ENCODE peak calls at places on chromosomes 2 and 18, in ten cellular contexts. G is WERI-Rb-1, Y is IMR-90, P is kidney epithelial cell, W is GM06990, D is colonic mucosa, K is OCI-LY7, C is AG09309, M is AG10803, N is SK-N-SH. T is an unnamed sample.

GRCh38 chr2:105294844-105295481 is 34.6 kb downstream of the TGFBRAP1 start:
- DNase-seq in Y (peak; percentile 68), G (peak; percentile 70), C (peak; percentile 44), K (peak; percentile 39), W (peak; percentile 31), N (peak; percentile 82), D (peak; percentile 36), M (peak; percentile 75), P (no peak), T (peak; percentile 74)

GRCh38 chr2:240646900-240647502 is 21.7 kb downstream of the GPR35 start:
- DNase-seq in W (no peak), G (no peak), M (no peak), P (no peak), K (no peak), C (no peak), Y (no peak), D (no peak), N (peak; percentile 20), T (no peak)

GRCh38 chr2:190841707-190842505 is 38.7 kb upstream of the GLS start:
- DNase-seq in N (no peak), M (peak; percentile 71), W (no peak), Y (peak; percentile 69), P (no peak), K (no peak), D (no peak), G (no peak), C (no peak), T (peak; percentile 41)

GRCh38 chr18:24465491-24465890 is 5.1 kb downstream of the HRH4 start:
- DNase-seq in G (no peak), Y (no peak), D (no peak), M (no peak), K (no peak), N (no peak), P (no peak), W (no peak), C (no peak), T (no peak)

GRCh38 chr18:37669991-37670534 is 104.5 kb upstream of the CELF4 start:
- DNase-seq in C (no peak), Y (no peak), N (no peak), G (no peak), P (no peak), W (no peak), D (no peak), K (no peak), M (no peak), T (no peak)

GRCh38 chr2:63104482-63104881 is 53.9 kb downstream of the OTX1 start:
- DNase-seq in W (no peak), M (no peak), P (no peak), K (no peak), Y (no peak), D (no peak), G (no peak), N (no peak), C (no peak), T (no peak)

GRCh38 chr2:47039502-47039870 is 115.6 kb downstream of the STPG4 start:
- DNase-seq in K (no peak), Y (no peak), M (no peak), N (no peak), D (no peak), G (no peak), P (no peak), W (no peak), C (no peak), T (no peak)

GRCh38 chr2:219251656-219252055 is 1.4 kb upstream of the TUBA4B start:
- DNase-seq in K (no peak), Y (no peak), D (no peak), N (no peak), C (no peak), M (peak; percentile 55), P (no peak), G (no peak), W (no peak), T (no peak)

DNA sequence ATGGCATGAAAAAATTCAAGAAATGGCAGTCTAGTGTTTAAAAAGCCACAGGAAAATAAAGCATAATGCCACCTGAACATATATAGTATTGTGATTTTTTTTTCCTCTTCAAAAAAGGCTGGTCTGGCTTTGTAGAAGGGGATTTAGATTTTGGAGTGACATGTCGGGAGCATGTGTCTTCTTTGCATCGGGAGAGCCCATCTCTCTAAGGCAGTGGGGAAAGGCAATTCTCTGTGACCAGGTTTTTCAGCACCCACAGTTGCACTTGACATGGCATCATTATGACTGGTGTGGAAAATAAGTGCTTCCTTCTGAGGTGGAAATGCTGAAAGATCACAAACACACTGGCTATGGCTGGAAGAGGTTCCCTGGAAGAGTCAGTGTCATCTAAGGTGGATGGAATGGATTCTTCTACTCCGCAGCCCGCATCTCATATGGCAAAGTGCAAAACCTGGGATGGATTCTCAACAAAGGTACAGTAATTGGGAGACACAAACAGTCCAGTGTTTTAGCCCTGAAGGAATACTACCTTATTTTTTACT is 172.5 kb downstream of the AGAP1 start:
- DNase-seq in G (peak; percentile 73), N (peak; percentile 69), C (peak; percentile 61), K (no peak), Y (peak; percentile 90), D (peak; percentile 70), W (no peak), M (peak; percentile 90), P (no peak), T (peak; percentile 90)
- H3K4me3 ChIP-seq in G (peak overlapping the region; percentile 58), N (peak overlapping the region; percentile 45), C (no peak overlapping the region), K (no peak overlapping the region), Y (peak overlapping the region; percentile 24), D (no peak overlapping the region), W (no peak overlapping the region), M (peak overlapping the region; percentile 23), P (peak overlapping the region; percentile 3), T (peak overlapping the region; percentile 9)

GRCh38 chr2:180058993-180059392 is 51.9 kb upstream of the CWC22 start:
- DNase-seq in K (no peak), M (no peak), W (no peak), P (no peak), Y (no peak), N (no peak), G (no peak), D (no peak), C (no peak), T (no peak)

GRCh38 chr2:180057706-180058412 is 50.8 kb upstream of the CWC22 start:
- DNase-seq in G (no peak), W (no peak), D (no peak), M (no peak), P (no peak), Y (no peak), N (no peak), C (no peak), K (no peak), T (no peak)

GRCh38 chr2:180062178-180062577 is 55.1 kb upstream of the CWC22 start:
- DNase-seq in C (no peak), K (no peak), Y (no peak), N (no peak), G (no peak), W (no peak), M (no peak), P (no peak), D (no peak), T (no peak)

GRCh38 chr2:180061085-180061484 is 54.0 kb upstream of the CWC22 start:
- DNase-seq in D (no peak), N (no peak), G (no peak), Y (no peak), C (no peak), M (no peak), P (no peak), K (no peak), W (no peak), T (no peak)

DNA sequence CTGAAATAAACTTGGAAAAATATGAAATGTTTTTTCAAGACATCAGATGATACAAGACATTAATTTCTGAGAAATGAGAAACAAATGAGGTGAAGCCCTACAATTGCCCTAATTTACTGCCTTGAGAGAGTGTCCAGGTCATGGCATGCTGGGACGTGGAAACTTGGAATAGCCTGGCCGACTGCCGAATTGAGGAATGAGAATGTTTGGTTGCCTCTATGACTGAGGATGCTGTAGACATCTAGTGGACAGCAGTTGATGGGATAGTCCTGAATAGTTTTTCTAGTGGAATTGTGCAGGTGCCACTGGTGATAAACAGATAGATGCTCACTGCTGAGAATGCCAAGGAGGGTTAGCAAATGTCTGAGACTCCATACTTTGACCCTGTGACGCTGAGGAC is 56.4 kb upstream of the CWC22 start:
- DNase-seq in G (no peak), P (no peak), K (no peak), N (no peak), D (no peak), M (no peak), C (no peak), W (no peak), Y (no peak), T (no peak)
- TF ChIP-seq CTCF in G (no peak), P (no peak), K (no peak), N (no peak), D (no peak), M (peak; percentile 12), C (peak; percentile 16), W (no peak), Y (no peak), T (no peak)

GRCh38 chr18:26764177-26764576 is 101.3 kb downstream of the AQP4 start:
- DNase-seq in N (no peak), D (no peak), C (no peak), Y (no peak), G (no peak), W (no peak), K (no peak), M (no peak), P (no peak), T (no peak)

GRCh38 chr18:26765498-26765897 is 100.0 kb downstream of the AQP4 start:
- DNase-seq in Y (no peak), C (no peak), W (no peak), D (no peak), K (no peak), P (no peak), N (no peak), M (no peak), G (no peak), T (no peak)

GRCh38 chr18:26763745-26764144 is 101.8 kb downstream of the AQP4 start:
- DNase-seq in M (no peak), P (no peak), W (no peak), C (no peak), Y (no peak), G (no peak), N (no peak), D (no peak), K (no peak), T (no peak)

GRCh38 chr18:26768388-26768787 is 97.1 kb downstream of the AQP4 start:
- DNase-seq in D (no peak), P (no peak), M (no peak), W (no peak), G (no peak), Y (no peak), N (no peak), K (no peak), C (no peak), T (no peak)

DNA sequence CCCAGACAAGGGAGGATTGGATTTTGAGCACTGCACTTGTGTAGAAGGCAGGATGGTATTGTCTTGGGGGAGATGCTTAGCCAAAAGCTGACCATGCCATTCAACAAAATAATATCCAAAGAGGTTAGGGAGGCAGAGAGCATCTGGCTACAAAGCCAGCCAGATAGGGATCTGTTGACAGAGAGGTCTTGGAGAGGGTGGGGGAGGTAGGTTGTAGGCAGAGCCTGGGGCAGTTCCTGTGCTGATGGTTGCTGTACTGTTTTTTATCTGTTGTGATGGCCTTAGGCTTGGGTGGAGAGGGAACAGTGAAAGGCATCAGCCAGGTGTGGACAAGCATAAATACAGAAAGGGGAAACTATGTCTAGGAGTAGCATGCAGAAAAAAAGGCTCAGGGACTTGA is 100.9 kb downstream of the AQP4 start:
- DNase-seq in G (no peak), C (no peak), P (no peak), Y (no peak), N (peak; percentile 39), D (no peak), W (no peak), K (no peak), M (no peak), T (no peak)
- H3K4me3 ChIP-seq in G (no peak overlapping the region), C (no peak overlapping the region), P (no peak overlapping the region), Y (no peak overlapping the region), N (no peak overlapping the region), D (no peak overlapping the region), W (no peak overlapping the region), K (no peak overlapping the region), M (no peak overlapping the region), T (no peak overlapping the region)

GRCh38 chr2:236309669-236310029 is 45.4 kb upstream of the ASB18 start:
- DNase-seq in W (no peak), N (peak; percentile 49), D (no peak), M (no peak), C (no peak), K (peak; percentile 16), P (no peak), Y (no peak), G (peak; percentile 42), T (peak; percentile 2)
- TF ChIP-seq CTCF in W (peak; percentile 65), N (peak; percentile 43), D (peak; percentile 38), M (peak; percentile 47), C (peak; percentile 40), K (peak; percentile 75), P (peak; percentile 42), Y (peak; percentile 8), G (peak; percentile 83), T (no peak)